ENCODE peak calls at places on chromosomes 4 and X, in five cellular contexts. G is nephron progenitor cell; V is T-helper 17 cell; K is stimulated activated CD8-positive, alpha-beta memory T cell treated with anti-CD3 and anti-CD28 coated beads, Interleukin-15, amount 100 ng/mL, for 4 hours; O is HCEC 1CT. R is an unnamed sample.

GRCh38 chr4:78308517-78308916 is 243.1 kb upstream of the ANXA3 start:
- DNase-seq in G (no peak), V (no peak), K (no peak), O (no peak), R (no peak)

GRCh38 chr4:101846550-101846949 is 56.0 kb downstream of the BANK1 start:
- DNase-seq in G (no peak), V (no peak), K (no peak), O (no peak), R (no peak)

GRCh38 chr4:7655549-7656243 is 221.0 kb upstream of the PSAPL1 start:
- DNase-seq in G (peak), V (no peak), K (no peak), O (no peak), R (no peak)

GRCh38 chr4:3739577-3739976 is 26.6 kb upstream of the ADRA2C start:
- DNase-seq in G (no peak), V (no peak), K (no peak), O (no peak), R (no peak)

GRCh38 chrX:101602077-101602476 is 15.7 kb downstream of the ARMCX6 start:
- DNase-seq in G (no peak), V (no peak), K (no peak), O (peak), R (no peak)

GRCh38 chr4:78747328-78747946 is 28.7 kb upstream of the BMP2K start:
- DNase-seq in G (no peak), V (no peak), K (no peak), O (peak), R (no peak)

GRCh38 chr4:138113819-138114415 is 128.2 kb downstream of the SLC7A11 start:
- DNase-seq in G (no peak), V (no peak), K (no peak), O (peak), R (no peak)

GRCh38 chrX:24025741-24026402 is 1.1 kb downstream of the KLHL15 start:
- DNase-seq in G (no peak), V (no peak), K (no peak), O (peak), R (no peak)

GRCh38 chr4:8267077-8267476 is 2.5 kb upstream of the HTRA3 start:
- DNase-seq in G (peak), V (no peak), K (no peak), O (peak), R (no peak)

GRCh38 chr4:113355550-113356371 is 306.3 kb downstream of the ANK2 start:
- DNase-seq in G (no peak), V (peak), K (peak), O (peak), R (peak)

GRCh38 chrX:1749499-1749898 is 134.6 kb downstream of the ASMT start:
- DNase-seq in G (no peak), V (no peak), K (no peak), O (no peak), R (no peak)

GRCh38 chr4:75434105-75434504 is 80.1 kb downstream of the RCHY1 start:
- DNase-seq in G (no peak), V (no peak), K (no peak), O (no peak), R (no peak)

GRCh38 chr4:132275583-132276121 is 873.4 kb upstream of the PCDH10 start:
- DNase-seq in G (no peak), V (no peak), K (no peak), O (no peak), R (no peak)

GRCh38 chrX:7640392-7640791 is 202.6 kb upstream of the VCX start:
- DNase-seq in G (no peak), V (no peak), K (no peak), O (no peak), R (no peak)